ENCODE peak calls at places on chromosomes 2 and 18, in four cellular contexts. Y, F, X and N are unnamed samples. For H3K4me1 and H3K27me3, the result is how much of the 10 kb centered on the place peaks cover.

GRCh38 chr2:11699686-11700670 is 30.0 kb upstream of the NTSR2 start:
- DNase-seq in Y (no peak), F (no peak), X (no peak), N (no peak)

GRCh38 chr2:128369126-128369555 is 50.5 kb upstream of the HS6ST1 start:
- DNase-seq in Y (no peak), F (peak), X (no peak), N (peak)

GRCh38 chr2:64675860-64676259 is 22.1 kb upstream of the SERTAD2 start:
- DNase-seq in Y (no peak), F (no peak), X (no peak), N (no peak)

GRCh38 chr2:120406566-120406965 is 60.6 kb downstream of the INHBB start:
- DNase-seq in Y (no peak), F (no peak), X (no peak), N (no peak)

GRCh38 chr2:32825291-32825712 is 121.5 kb upstream of the LTBP1 start:
- DNase-seq in Y (no peak), F (peak), X (peak), N (no peak)

GRCh38 chr2:175137793-175138192 is 30.2 kb downstream of the ATF2 start:
- DNase-seq in Y (no peak), F (no peak), X (no peak), N (no peak)

GRCh38 chr2:239639366-239640185 is 238.8 kb upstream of the HDAC4 start:
- DNase-seq in Y (no peak), F (no peak), X (no peak), N (no peak)

GRCh38 chr18:49459404-49460171 is 857 bp downstream of the DYM start:
- DNase-seq in Y (no peak), F (no peak), X (no peak), N (peak)

GRCh38 chr2:174688079-174688478 is 76.2 kb downstream of the CHRNA1 start:
- DNase-seq in Y (no peak), F (no peak), X (no peak), N (peak)

GRCh38 chr18:12946549-12947354 is 1.1 kb upstream of the SEH1L start:
- DNase-seq in Y (no peak), F (peak), X (peak), N (no peak)

GRCh38 chr2:147792966-147793617 is 51.7 kb upstream of the ACVR2A start:
- DNase-seq in Y (no peak), F (no peak), X (no peak), N (no peak)

GRCh38 chr2:75589344-75590105 is 28.8 kb upstream of the EVA1A start:
- DNase-seq in Y (no peak), F (no peak), X (no peak), N (no peak)

GRCh38 chr2:70565039-70565731 is 11.6 kb upstream of the TGFA start:
- DNase-seq in Y (no peak), F (no peak), X (no peak), N (no peak)

GRCh38 chr2:171574149-171574795 is 52.0 kb downstream of the CYBRD1 start:
- DNase-seq in Y (peak), F (peak), X (peak), N (peak)

GRCh38 chr2:128317186-128317897 is 1.3 kb downstream of the HS6ST1 start:
- DNase-seq in Y (peak), F (peak), X (peak), N (peak)

GRCh38 chr2:236982693-236983092 is 103.0 kb upstream of the COPS8 start:
- DNase-seq in Y (no peak), F (no peak), X (no peak), N (no peak)

GRCh38 chr2:236981710-236982485 is 103.8 kb upstream of the COPS8 start:
- DNase-seq in Y (no peak), F (no peak), X (no peak), N (no peak)

GRCh38 chr2:236986524-236987330 is 99.0 kb upstream of the COPS8 start:
- DNase-seq in Y (no peak), F (no peak), X (no peak), N (no peak)

GRCh38 chr2:236985940-236986339 is 99.7 kb upstream of the COPS8 start:
- DNase-seq in Y (no peak), F (no peak), X (no peak), N (no peak)

GRCh38 chr2:236984046-236984445 is 101.6 kb upstream of the COPS8 start:
- DNase-seq in Y (no peak), F (no peak), X (no peak), N (no peak)
- H3K4me1 ChIP-seq in Y (under half), F (under half), X (under half), N (under half)

DNA sequence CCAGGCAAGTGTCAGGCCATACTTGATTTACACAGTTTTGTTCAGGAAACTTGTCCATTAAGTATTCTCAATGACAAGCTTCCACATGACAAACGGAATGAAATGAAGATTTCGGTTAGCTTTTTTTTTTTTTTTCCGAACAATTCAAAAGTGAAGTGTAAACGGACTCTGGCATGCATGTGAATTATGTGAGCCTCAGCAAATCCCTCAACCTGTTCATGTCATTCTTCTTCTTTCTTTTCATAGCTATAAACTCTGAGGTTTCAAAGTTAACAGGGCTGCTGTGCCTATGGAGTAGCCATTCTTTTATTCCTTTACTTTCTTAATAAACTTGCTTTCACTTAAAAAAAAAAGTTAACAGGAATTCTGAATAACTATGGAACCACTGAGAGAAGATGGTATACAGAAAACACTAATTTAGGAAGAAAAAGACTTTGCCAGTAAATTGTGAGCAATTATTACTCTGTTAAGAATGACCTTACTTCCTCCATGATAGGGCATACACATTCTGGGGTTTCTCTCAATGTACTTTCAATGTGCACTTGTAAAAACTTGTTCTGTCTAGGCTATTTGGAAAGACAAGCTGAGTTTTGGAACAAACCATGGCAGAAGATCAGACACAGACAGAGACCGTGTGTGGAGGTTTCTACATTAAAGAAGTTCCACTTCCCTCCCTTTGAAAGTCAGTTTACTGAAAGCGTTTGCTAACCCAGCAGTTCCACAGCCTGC is 110.2 kb downstream of the NOL10 start:
- DNase-seq in Y (no peak), F (no peak), X (no peak), N (no peak)
- H3K27me3 ChIP-seq in Y (under half), F (under half), X (under half), N (under half)

GRCh38 chr2:8456149-8457091 is 225.4 kb upstream of the ID2 start:
- DNase-seq in Y (peak), F (no peak), X (no peak), N (peak)
- H3K4me3 ChIP-seq in Y (no peak), F (no peak), X (no peak), N (peak)

GRCh38 chr2:46849741-46850474 is 65.7 kb downstream of the MCFD2 start:
- DNase-seq in Y (no peak), F (peak), X (peak), N (no peak)
- H3K4me1 ChIP-seq in Y (half or more), F (under half), X (half or more), N (under half)